ENCODE peak calls at places on chromosomes 13 and 19, in nine cellular contexts. M is A549, J is tibial nerve, D is HCT116, K is tibial artery, B is stomach, H is H9, V is colonic mucosa, U is left ventricle myocardium inferior. N is an unnamed sample.

GRCh38 chr19:2239173-2239572 is 2.5 kb downstream of the SF3A2 start:
- DNase-seq in M (no peak), J (no peak), D (no peak), K (no peak), B (no peak), H (no peak), V (no peak), U (no peak), N (no peak)

GRCh38 chr19:36026091-36026876 is 6.4 kb downstream of the CLIP3 start:
- DNase-seq in M (no peak), J (no peak), D (no peak), K (no peak), B (no peak), H (no peak), V (no peak), U (no peak), N (no peak)

GRCh38 chr19:52231154-52231565 is 38.2 kb upstream of the ZNF766 start:
- DNase-seq in M (no peak), J (no peak), D (no peak), K (no peak), B (no peak), H (no peak), V (no peak), U (no peak), N (peak)

GRCh38 chr19:29393915-29394460 is 131.8 kb upstream of the VSTM2B start:
- DNase-seq in M (no peak), J (no peak), D (no peak), K (no peak), B (no peak), H (no peak), V (no peak), U (no peak), N (no peak)

GRCh38 chr19:33250500-33250899 is 24.9 kb upstream of the SLC7A10 start:
- DNase-seq in M (no peak), J (no peak), D (no peak), K (no peak), B (no peak), H (no peak), V (no peak), U (no peak), N (no peak)

GRCh38 chr19:16328824-16329482 is 4.3 kb downstream of the KLF2 start:
- DNase-seq in M (no peak), J (no peak), D (no peak), K (no peak), B (no peak), H (no peak), V (no peak), U (no peak), N (no peak)

GRCh38 chr19:18910010-18910409 is 9.2 kb downstream of the COPE start:
- DNase-seq in M (no peak), J (no peak), D (no peak), K (no peak), B (no peak), H (no peak), V (no peak), U (no peak), N (no peak)

GRCh38 chr19:18865973-18866799 is 29.8 kb downstream of the CERS1 start:
- DNase-seq in M (peak), J (peak), D (no peak), K (no peak), B (peak), H (peak), V (peak), U (peak), N (peak)

GRCh38 chr19:48720613-48721296 is 1.2 kb upstream of the MAMSTR start:
- DNase-seq in M (peak), J (peak), D (peak), K (peak), B (peak), H (peak), V (peak), U (peak), N (peak)

GRCh38 chr19:39544201-39544903 is 4.4 kb upstream of the EID2 start:
- DNase-seq in M (no peak), J (no peak), D (no peak), K (no peak), B (no peak), H (no peak), V (no peak), U (no peak), N (no peak)

GRCh38 chr13:110407531-110407930 is 100.4 kb downstream of the COL4A2 start:
- DNase-seq in M (no peak), J (no peak), D (no peak), K (no peak), B (no peak), H (no peak), V (peak), U (no peak), N (no peak)

GRCh38 chr13:21133077-21133476 is 43.3 kb downstream of the SKA3 start:
- DNase-seq in M (no peak), J (no peak), D (no peak), K (no peak), B (no peak), H (no peak), V (no peak), U (no peak), N (no peak)

GRCh38 chr13:49292742-49293498 is 45.2 kb downstream of the CDADC1 start:
- DNase-seq in M (no peak), J (no peak), D (no peak), K (peak), B (peak), H (no peak), V (no peak), U (no peak), N (no peak)

GRCh38 chr13:31050486-31051400 is 111.0 kb downstream of the HSPH1 start:
- DNase-seq in M (no peak), J (no peak), D (no peak), K (no peak), B (no peak), H (no peak), V (no peak), U (no peak), N (no peak)

GRCh38 chr19:51372649-51373504 is at the start of gene NKG7:
- DNase-seq in M (no peak), J (no peak), D (no peak), K (no peak), B (no peak), H (no peak), V (no peak), U (no peak), N (no peak)

GRCh38 chr19:4454952-4455738 is 2.4 kb downstream of the UBXN6 start:
- DNase-seq in M (no peak), J (no peak), D (no peak), K (peak), B (no peak), H (no peak), V (no peak), U (no peak), N (peak)

GRCh38 chr13:27791146-27791900 is 960 bp upstream of the GSX1 start:
- DNase-seq in M (no peak), J (no peak), D (no peak), K (no peak), B (no peak), H (no peak), V (no peak), U (no peak), N (no peak)

GRCh38 chr19:3509566-3509989 is 3.5 kb downstream of the FZR1 start:
- DNase-seq in M (no peak), J (no peak), D (no peak), K (no peak), B (no peak), H (no peak), V (no peak), U (no peak), N (peak)

GRCh38 chr13:99417821-99418662 is 83.2 kb upstream of the TM9SF2 start:
- DNase-seq in M (no peak), J (no peak), D (no peak), K (no peak), B (peak), H (no peak), V (no peak), U (no peak), N (no peak)

GRCh38 chr19:328025-328505 is 16.5 kb downstream of the MIER2 start:
- DNase-seq in M (no peak), J (no peak), D (peak), K (no peak), B (no peak), H (no peak), V (no peak), U (no peak), N (no peak)

GRCh38 chr19:30111456-30111855 is 169.4 kb downstream of the URI1 start:
- DNase-seq in M (no peak), J (no peak), D (no peak), K (no peak), B (no peak), H (no peak), V (no peak), U (no peak), N (no peak)

GRCh38 chr13:40398060-40398459 is 268.4 kb downstream of the FOXO1 start:
- DNase-seq in M (no peak), J (no peak), D (no peak), K (no peak), B (no peak), H (no peak), V (no peak), U (no peak), N (no peak)

GRCh38 chr13:21022694-21023325 is 38.6 kb downstream of the LATS2 start:
- DNase-seq in M (no peak), J (no peak), D (no peak), K (peak), B (no peak), H (no peak), V (no peak), U (no peak), N (no peak)

GRCh38 chr13:21348771-21349170 is 110.3 kb downstream of the ZDHHC20 start:
- DNase-seq in M (no peak), J (no peak), D (no peak), K (no peak), B (no peak), H (no peak), V (no peak), U (no peak), N (no peak)

GRCh38 chr19:52734340-52734892 is 428 bp downstream of the ZNF611 start:
- DNase-seq in M (no peak), J (no peak), D (no peak), K (no peak), B (peak), H (no peak), V (no peak), U (peak), N (peak)

GRCh38 chr13:23711355-23711754 is 141.1 kb downstream of the TNFRSF19 start:
- DNase-seq in M (no peak), J (no peak), D (no peak), K (no peak), B (no peak), H (no peak), V (no peak), U (no peak), N (no peak)

GRCh38 chr19:38993271-38993670 is 17.7 kb upstream of the FBXO17 start:
- DNase-seq in M (peak), J (no peak), D (no peak), K (no peak), B (no peak), H (no peak), V (no peak), U (no peak), N (peak)

GRCh38 chr13:97521726-97522125 is 87.8 kb downstream of the RAP2A start:
- DNase-seq in M (no peak), J (no peak), D (no peak), K (no peak), B (no peak), H (no peak), V (no peak), U (no peak), N (no peak)

GRCh38 chr19:33988601-33989000 is 183.7 kb upstream of the LSM14A start:
- DNase-seq in M (no peak), J (no peak), D (no peak), K (no peak), B (no peak), H (no peak), V (no peak), U (no peak), N (no peak)

GRCh38 chr19:14544047-14544446 is 14.7 kb downstream of the TECR start:
- DNase-seq in M (no peak), J (no peak), D (no peak), K (no peak), B (no peak), H (no peak), V (no peak), U (no peak), N (no peak)

GRCh38 chr13:29707876-29708543 is 112.5 kb upstream of the SLC7A1 start:
- DNase-seq in M (peak), J (no peak), D (peak), K (no peak), B (peak), H (peak), V (peak), U (no peak), N (peak)

GRCh38 chr13:41931337-41931736 is 29.6 kb downstream of the VWA8 start:
- DNase-seq in M (no peak), J (no peak), D (no peak), K (no peak), B (no peak), H (no peak), V (no peak), U (no peak), N (no peak)
- H3K27ac ChIP-seq in M (no peak), J (no peak), D (no peak), K (no peak), B (no peak), H (no peak), V (no peak), U (no peak), N (no peak)

GRCh38 chr19:45476349-45476717 is 8.5 kb downstream of the FOSB start:
- DNase-seq in M (no peak), J (no peak), D (no peak), K (no peak), B (no peak), H (no peak), V (no peak), U (no peak), N (no peak)

GRCh38 chr19:45477713-45478453 is 10.1 kb downstream of the FOSB start:
- DNase-seq in M (no peak), J (no peak), D (no peak), K (no peak), B (no peak), H (no peak), V (no peak), U (no peak), N (peak)

GRCh38 chr19:45477216-45477615 is 9.4 kb downstream of the FOSB start:
- DNase-seq in M (no peak), J (no peak), D (no peak), K (no peak), B (no peak), H (no peak), V (no peak), U (no peak), N (no peak)

GRCh38 chr19:45475537-45476348 is 7.9 kb downstream of the FOSB start:
- DNase-seq in M (no peak), J (no peak), D (no peak), K (no peak), B (no peak), H (no peak), V (no peak), U (no peak), N (no peak)

DNA sequence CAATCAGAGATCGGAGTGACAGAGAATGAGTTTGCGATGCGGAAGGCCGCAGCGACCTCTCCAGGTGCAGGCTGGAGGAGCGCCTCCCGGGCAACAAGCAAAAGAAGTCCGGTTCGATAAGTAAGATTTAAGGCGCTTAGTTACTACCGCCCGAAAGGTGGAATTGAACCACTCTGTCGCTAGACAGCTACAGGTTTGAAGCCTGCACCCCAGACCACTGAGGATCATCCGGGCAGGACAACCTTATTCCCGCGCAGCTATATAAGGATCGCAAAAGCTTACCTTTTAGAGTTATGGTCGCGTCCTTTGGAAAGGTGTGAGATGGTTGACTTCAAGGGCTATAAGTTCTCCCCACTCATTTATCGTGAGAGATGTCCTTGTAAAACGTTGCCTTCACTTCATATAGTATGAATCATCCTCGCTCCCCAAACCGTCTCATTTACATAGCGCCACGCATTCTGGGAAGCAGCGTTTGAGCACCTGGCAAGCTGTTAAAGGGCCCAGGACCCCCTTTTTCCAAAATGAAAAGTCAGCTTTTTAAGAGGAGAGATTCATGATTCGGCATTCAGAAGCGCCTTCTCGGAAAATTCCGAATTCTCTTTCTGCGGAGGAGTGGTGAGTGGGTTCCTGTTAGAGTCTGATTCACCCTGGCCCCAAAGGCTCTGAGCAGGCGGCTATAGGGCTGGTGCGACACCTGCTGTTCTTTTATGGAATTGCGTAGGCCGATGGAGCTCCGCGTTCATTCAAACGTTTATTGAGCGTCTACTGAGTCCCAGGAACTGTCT is 10.8 kb downstream of the FOSB start:
- DNase-seq in M (peak), J (peak), D (peak), K (peak), B (peak), H (peak), V (peak), U (peak), N (peak)
- TF ChIP-seq CTCF in M (peak), J (peak), D (peak), K (peak), B (peak), H (peak), V (peak), U (peak), N (peak)

GRCh38 chr19:40608957-40609356 is 7.8 kb downstream of the LTBP4 start:
- DNase-seq in M (no peak), J (no peak), D (no peak), K (no peak), B (no peak), H (no peak), V (no peak), U (no peak), N (no peak)

GRCh38 chr19:40610396-40611064 is 9.4 kb downstream of the LTBP4 start:
- DNase-seq in M (no peak), J (no peak), D (no peak), K (peak), B (peak), H (peak), V (peak), U (peak), N (no peak)

GRCh38 chr19:40607311-40607871 is 6.2 kb downstream of the LTBP4 start:
- DNase-seq in M (no peak), J (no peak), D (no peak), K (no peak), B (peak), H (peak), V (peak), U (no peak), N (no peak)

GRCh38 chr19:40609561-40610395 is 8.6 kb downstream of the LTBP4 start:
- DNase-seq in M (peak), J (peak), D (peak), K (peak), B (peak), H (peak), V (peak), U (peak), N (peak)

GRCh38 chr19:40607898-40608621 is 6.9 kb downstream of the LTBP4 start:
- DNase-seq in M (no peak), J (no peak), D (no peak), K (no peak), B (no peak), H (no peak), V (no peak), U (no peak), N (no peak)
- H3K27ac ChIP-seq in M (no peak), J (peak), D (peak), K (no peak), B (peak), H (no peak), V (peak), U (peak), N (peak)

GRCh38 chr13:72542241-72542640 is 185.2 kb downstream of the MZT1 start:
- DNase-seq in M (no peak), J (no peak), D (no peak), K (no peak), B (no peak), H (no peak), V (no peak), U (no peak), N (no peak)

GRCh38 chr13:72544042-72544441 is 183.4 kb downstream of the MZT1 start:
- DNase-seq in M (no peak), J (no peak), D (no peak), K (no peak), B (no peak), H (no peak), V (no peak), U (no peak), N (no peak)

GRCh38 chr13:72541674-72542073 is 185.8 kb downstream of the MZT1 start:
- DNase-seq in M (no peak), J (no peak), D (no peak), K (no peak), B (no peak), H (no peak), V (no peak), U (no peak), N (peak)

GRCh38 chr13:72540818-72541217 is 186.6 kb downstream of the MZT1 start:
- DNase-seq in M (no peak), J (no peak), D (no peak), K (no peak), B (no peak), H (no peak), V (no peak), U (no peak), N (no peak)

DNA sequence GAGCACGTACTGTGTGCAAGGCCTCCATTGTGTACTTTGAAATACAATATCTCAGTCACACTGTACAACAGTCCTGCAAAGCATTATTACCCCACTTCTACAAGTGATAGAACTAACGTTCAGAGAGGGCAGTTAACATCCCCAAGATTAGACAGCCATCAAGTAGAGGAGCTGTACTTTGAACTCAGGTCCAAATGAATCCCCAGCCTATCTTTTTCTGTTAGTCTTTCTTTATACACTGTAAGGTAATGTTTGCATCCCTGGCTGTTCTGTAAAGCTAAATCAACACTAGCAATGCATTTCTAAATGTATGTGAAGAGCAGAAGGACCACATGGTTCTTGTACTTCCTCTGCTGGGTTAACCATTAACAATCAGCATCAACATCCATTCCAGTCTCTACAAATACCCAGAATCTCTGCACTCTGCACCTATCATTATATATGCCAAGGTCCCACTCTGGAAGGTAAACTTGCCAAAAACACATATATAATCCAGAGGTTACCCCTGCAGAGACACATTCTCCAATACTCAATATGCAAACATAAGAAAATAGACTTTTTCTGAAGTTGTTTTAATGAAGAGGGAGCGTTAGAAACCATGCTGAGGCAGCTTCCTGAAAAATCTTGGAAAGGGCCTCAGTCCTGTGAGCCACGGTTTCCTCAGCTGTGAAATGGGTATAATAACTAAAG is 182.3 kb downstream of the MZT1 start:
- DNase-seq in M (no peak), J (no peak), D (no peak), K (no peak), B (no peak), H (no peak), V (no peak), U (no peak), N (no peak)
- TF ChIP-seq CTCF in M (no peak), J (no peak), D (no peak), K (no peak), B (no peak), H (no peak), V (no peak), U (no peak), N (no peak)

GRCh38 chr19:43555185-43555770 is 20.0 kb downstream of the XRCC1 start:
- DNase-seq in M (peak), J (peak), D (no peak), K (peak), B (peak), H (peak), V (peak), U (peak), N (peak)
- H3K27ac ChIP-seq in M (no peak), J (no peak), D (no peak), K (no peak), B (no peak), H (no peak), V (no peak), U (no peak), N (no peak)

DNA sequence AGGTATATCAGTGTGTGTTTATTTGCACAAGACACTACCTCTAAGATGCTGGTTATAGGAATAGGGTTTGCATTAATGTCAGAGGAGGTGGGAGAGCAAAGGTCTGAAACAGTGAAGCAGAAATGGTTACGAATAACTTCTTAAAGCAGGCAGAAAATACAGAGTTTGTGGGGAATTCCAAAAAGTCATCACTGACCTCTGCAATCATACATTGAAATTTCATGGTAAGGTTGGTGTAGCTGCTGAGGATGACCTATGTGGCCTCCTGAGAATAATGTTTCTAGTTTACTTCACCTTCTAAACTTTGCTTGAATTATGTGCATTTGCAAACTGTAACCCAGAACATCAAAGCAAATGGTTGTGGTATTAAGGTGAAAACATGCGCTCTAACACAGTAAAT is 280.1 kb downstream of the PCDH20 start:
- DNase-seq in M (no peak), J (no peak), D (no peak), K (no peak), B (no peak), H (no peak), V (no peak), U (no peak), N (no peak)
- TF ChIP-seq CTCF in M (no peak), J (no peak), D (no peak), K (no peak), B (no peak), H (no peak), V (no peak), U (no peak), N (no peak)

GRCh38 chr13:35160921-35161320 is 218.9 kb downstream of the NBEA start:
- DNase-seq in M (no peak), J (no peak), D (no peak), K (no peak), B (no peak), H (no peak), V (no peak), U (no peak), N (no peak)
- H3K27ac ChIP-seq in M (no peak), J (no peak), D (no peak), K (no peak), B (no peak), H (no peak), V (no peak), U (no peak), N (no peak)

N was measured in RWPE1.